ENCODE peak calls at places on chromosomes 1 and 21, in six cellular contexts. One of them, this sample, is unnamed.

GRCh38 chr21:39313042-39313456 is 383 bp downstream of the BRWD1 start:
- DNase-seq in neuronal stem cell: peak; percentile 26
- DNase-seq in IMR-90: no peak
- DNase-seq in H1: no peak
- DNase-seq in mesenchymal stem cell: peak; percentile 7
- DNase-seq in mesendoderm: no peak
- DNase-seq in this sample: peak; percentile 46

GRCh38 chr1:47558601-47559593 is 121.1 kb downstream of the FOXD2 start:
- DNase-seq in neuronal stem cell: no peak
- DNase-seq in IMR-90: no peak
- DNase-seq in H1: no peak
- DNase-seq in mesenchymal stem cell: no peak
- DNase-seq in mesendoderm: no peak
- DNase-seq in this sample: no peak

GRCh38 chr21:35399706-35400105 is 350.6 kb upstream of the RUNX1 start:
- DNase-seq in neuronal stem cell: no peak
- DNase-seq in IMR-90: no peak
- DNase-seq in H1: no peak
- DNase-seq in mesenchymal stem cell: no peak
- DNase-seq in mesendoderm: no peak
- DNase-seq in this sample: no peak

GRCh38 chr21:37562920-37563640 is 196.5 kb downstream of the DYRK1A start:
- DNase-seq in neuronal stem cell: no peak
- DNase-seq in IMR-90: no peak
- DNase-seq in H1: no peak
- DNase-seq in mesenchymal stem cell: no peak
- DNase-seq in mesendoderm: no peak
- DNase-seq in this sample: no peak

GRCh38 chr21:21971384-21971783 is 973.2 kb downstream of the NCAM2 start:
- DNase-seq in neuronal stem cell: no peak
- DNase-seq in IMR-90: no peak
- DNase-seq in H1: no peak
- DNase-seq in mesenchymal stem cell: no peak
- DNase-seq in mesendoderm: no peak
- DNase-seq in this sample: no peak

GRCh38 chr1:14598007-14598497 is 433 bp upstream of the KAZN start:
- DNase-seq in neuronal stem cell: no peak
- DNase-seq in IMR-90: no peak
- DNase-seq in H1: peak; percentile 74
- DNase-seq in mesenchymal stem cell: no peak
- DNase-seq in mesendoderm: peak; percentile 62
- DNase-seq in this sample: peak; percentile 63

GRCh38 chr1:241614144-241614543 is 26.0 kb downstream of the CHML start:
- DNase-seq in neuronal stem cell: no peak
- DNase-seq in IMR-90: no peak
- DNase-seq in H1: no peak
- DNase-seq in mesenchymal stem cell: no peak
- DNase-seq in mesendoderm: no peak
- DNase-seq in this sample: no peak

GRCh38 chr1:109133815-109134214 is 19.9 kb downstream of the ELAPOR1 start:
- DNase-seq in neuronal stem cell: no peak
- DNase-seq in IMR-90: no peak
- DNase-seq in H1: no peak
- DNase-seq in mesenchymal stem cell: no peak
- DNase-seq in mesendoderm: no peak
- DNase-seq in this sample: no peak

GRCh38 chr1:24459551-24460266 is 42.9 kb upstream of the RCAN3 start:
- DNase-seq in neuronal stem cell: no peak
- DNase-seq in IMR-90: no peak
- DNase-seq in H1: no peak
- DNase-seq in mesenchymal stem cell: no peak
- DNase-seq in mesendoderm: no peak
- DNase-seq in this sample: no peak

GRCh38 chr1:1291023-1291528 is 10.8 kb downstream of the SCNN1D start:
- DNase-seq in neuronal stem cell: no peak
- DNase-seq in IMR-90: no peak
- DNase-seq in H1: no peak
- DNase-seq in mesenchymal stem cell: no peak
- DNase-seq in mesendoderm: no peak
- DNase-seq in this sample: no peak

GRCh38 chr21:19290328-19290727 is 886.7 kb upstream of the TMPRSS15 start:
- DNase-seq in neuronal stem cell: no peak
- DNase-seq in IMR-90: no peak
- DNase-seq in H1: no peak
- DNase-seq in mesenchymal stem cell: no peak
- DNase-seq in mesendoderm: no peak
- DNase-seq in this sample: no peak

GRCh38 chr21:20026517-20026916 is 971.7 kb upstream of the NCAM2 start:
- DNase-seq in neuronal stem cell: no peak
- DNase-seq in IMR-90: no peak
- DNase-seq in H1: no peak
- DNase-seq in mesenchymal stem cell: no peak
- DNase-seq in mesendoderm: no peak
- DNase-seq in this sample: no peak

GRCh38 chr1:12513176-12513575 is 104.8 kb downstream of the DHRS3 start:
- DNase-seq in neuronal stem cell: no peak
- DNase-seq in IMR-90: no peak
- DNase-seq in H1: no peak
- DNase-seq in mesenchymal stem cell: no peak
- DNase-seq in mesendoderm: no peak
- DNase-seq in this sample: no peak

GRCh38 chr1:29551536-29551935 is 315.2 kb downstream of the PTPRU start:
- DNase-seq in neuronal stem cell: no peak
- DNase-seq in IMR-90: no peak
- DNase-seq in H1: no peak
- DNase-seq in mesenchymal stem cell: no peak
- DNase-seq in mesendoderm: no peak
- DNase-seq in this sample: no peak

GRCh38 chr1:229381234-229381633 is 38.4 kb upstream of the CCSAP start:
- DNase-seq in neuronal stem cell: no peak
- DNase-seq in IMR-90: no peak
- DNase-seq in H1: peak; percentile 65
- DNase-seq in mesenchymal stem cell: no peak
- DNase-seq in mesendoderm: peak; percentile 84
- DNase-seq in this sample: peak; percentile 65

GRCh38 chr1:173420330-173420806 is 56.8 kb upstream of the PRDX6 start:
- DNase-seq in neuronal stem cell: peak; percentile 73
- DNase-seq in IMR-90: peak; percentile 83
- DNase-seq in H1: peak; percentile 71
- DNase-seq in mesenchymal stem cell: peak; percentile 88
- DNase-seq in mesendoderm: peak; percentile 94
- DNase-seq in this sample: peak; percentile 77

GRCh38 chr1:206507395-206508129 is at the start of gene RASSF5:
- DNase-seq in neuronal stem cell: peak; percentile 40
- DNase-seq in IMR-90: peak; percentile 41
- DNase-seq in H1: peak; percentile 94
- DNase-seq in mesenchymal stem cell: peak; percentile 73
- DNase-seq in mesendoderm: peak; percentile 79
- DNase-seq in this sample: peak; percentile 93

GRCh38 chr1:228058172-228058980 is 24.1 kb upstream of the ARF1 start:
- DNase-seq in neuronal stem cell: no peak
- DNase-seq in IMR-90: no peak
- DNase-seq in H1: no peak
- DNase-seq in mesenchymal stem cell: no peak
- DNase-seq in mesendoderm: no peak
- DNase-seq in this sample: no peak

GRCh38 chr1:6928106-6928885 is 143.0 kb downstream of the CAMTA1 start:
- DNase-seq in neuronal stem cell: no peak
- DNase-seq in IMR-90: no peak
- DNase-seq in H1: no peak
- DNase-seq in mesenchymal stem cell: no peak
- DNase-seq in mesendoderm: no peak
- DNase-seq in this sample: no peak

GRCh38 chr1:31497601-31498000 is 78.7 kb upstream of the TINAGL1 start:
- DNase-seq in neuronal stem cell: no peak
- DNase-seq in IMR-90: peak; percentile 68
- DNase-seq in H1: no peak
- DNase-seq in mesenchymal stem cell: no peak
- DNase-seq in mesendoderm: no peak
- DNase-seq in this sample: no peak

GRCh38 chr1:248904437-248905216 is 1.4 kb upstream of the PGBD2 start:
- DNase-seq in neuronal stem cell: no peak
- DNase-seq in IMR-90: no peak
- DNase-seq in H1: no peak
- DNase-seq in mesenchymal stem cell: no peak
- DNase-seq in mesendoderm: no peak
- DNase-seq in this sample: no peak

GRCh38 chr1:199875856-199876255 is 151.7 kb upstream of the NR5A2 start:
- DNase-seq in neuronal stem cell: no peak
- DNase-seq in IMR-90: no peak
- DNase-seq in H1: no peak
- DNase-seq in mesenchymal stem cell: no peak
- DNase-seq in mesendoderm: no peak
- DNase-seq in this sample: no peak

GRCh38 chr21:14600569-14601308 is 54.6 kb upstream of the SAMSN1 start:
- DNase-seq in neuronal stem cell: no peak
- DNase-seq in IMR-90: no peak
- DNase-seq in H1: no peak
- DNase-seq in mesenchymal stem cell: no peak
- DNase-seq in mesendoderm: no peak
- DNase-seq in this sample: no peak

GRCh38 chr1:43334453-43335205 is 3.0 kb upstream of the MPL start:
- DNase-seq in neuronal stem cell: no peak
- DNase-seq in IMR-90: no peak
- DNase-seq in H1: no peak
- DNase-seq in mesenchymal stem cell: no peak
- DNase-seq in mesendoderm: no peak
- DNase-seq in this sample: no peak

DNA sequence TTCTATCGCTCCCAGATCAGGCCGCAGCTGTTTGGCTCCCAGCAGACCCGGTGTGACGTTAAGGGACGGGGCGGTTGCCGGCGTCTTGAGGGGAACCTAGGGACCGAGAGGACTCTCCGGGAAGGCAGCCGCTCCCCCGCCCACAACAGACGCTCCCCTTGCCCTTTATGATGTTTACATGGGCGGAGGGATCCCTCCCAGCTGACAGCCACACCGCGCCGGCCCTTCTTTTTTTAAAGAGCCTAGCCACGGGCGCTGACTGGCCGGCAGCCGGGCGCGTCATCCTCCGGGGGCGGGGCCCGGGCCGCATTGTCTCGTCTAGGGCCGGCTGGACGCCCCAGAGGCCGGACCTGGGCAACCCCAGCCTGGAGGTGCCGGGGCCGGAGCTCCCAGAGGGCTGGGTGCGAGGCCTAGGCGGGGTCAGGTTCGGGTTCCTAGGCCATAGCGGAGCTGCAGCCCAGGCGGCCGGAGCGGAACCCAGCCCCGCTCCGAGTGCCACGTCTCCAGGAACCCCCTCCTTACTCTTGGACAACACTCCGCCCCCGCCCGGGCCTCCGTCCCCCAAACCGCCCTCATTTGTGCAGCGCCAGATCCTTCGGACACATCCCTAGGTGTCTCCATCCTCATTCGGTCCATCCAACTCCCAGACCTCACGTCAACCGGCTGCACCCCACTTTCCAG is at the start of gene PCAT6:
- DNase-seq in neuronal stem cell: peak; percentile 95
- DNase-seq in IMR-90: peak; percentile 94
- DNase-seq in H1: peak; percentile 96
- DNase-seq in mesenchymal stem cell: peak; percentile 98
- DNase-seq in mesendoderm: peak; percentile 99
- DNase-seq in this sample: peak; percentile 99
- H3K4ac ChIP-seq in neuronal stem cell: peak within 1 kb of the TSS; percentile 17
- H3K4ac ChIP-seq in IMR-90: peak within 1 kb of the TSS; percentile 97
- H3K4ac ChIP-seq in H1: peak within 1 kb of the TSS; percentile 61
- H3K4ac ChIP-seq in mesenchymal stem cell: peak within 1 kb of the TSS; percentile 92
- H3K4ac ChIP-seq in mesendoderm: peak within 1 kb of the TSS; percentile 23
- H3K4ac ChIP-seq in this sample: no peak within 1 kb of the TSS

GRCh38 chr1:51569284-51570062 is 47.4 kb upstream of the OSBPL9 start:
- DNase-seq in neuronal stem cell: no peak
- DNase-seq in IMR-90: peak; percentile 82
- DNase-seq in H1: no peak
- DNase-seq in mesenchymal stem cell: peak; percentile 43
- DNase-seq in mesendoderm: peak; percentile 97
- DNase-seq in this sample: peak; percentile 29
- H3K4ac ChIP-seq in neuronal stem cell: no peak overlapping the region
- H3K4ac ChIP-seq in IMR-90: peak overlapping the region; percentile 52
- H3K4ac ChIP-seq in H1: no peak overlapping the region
- H3K4ac ChIP-seq in mesenchymal stem cell: no peak overlapping the region
- H3K4ac ChIP-seq in mesendoderm: peak overlapping the region; percentile 62
- H3K4ac ChIP-seq in this sample: no peak overlapping the region

DNA sequence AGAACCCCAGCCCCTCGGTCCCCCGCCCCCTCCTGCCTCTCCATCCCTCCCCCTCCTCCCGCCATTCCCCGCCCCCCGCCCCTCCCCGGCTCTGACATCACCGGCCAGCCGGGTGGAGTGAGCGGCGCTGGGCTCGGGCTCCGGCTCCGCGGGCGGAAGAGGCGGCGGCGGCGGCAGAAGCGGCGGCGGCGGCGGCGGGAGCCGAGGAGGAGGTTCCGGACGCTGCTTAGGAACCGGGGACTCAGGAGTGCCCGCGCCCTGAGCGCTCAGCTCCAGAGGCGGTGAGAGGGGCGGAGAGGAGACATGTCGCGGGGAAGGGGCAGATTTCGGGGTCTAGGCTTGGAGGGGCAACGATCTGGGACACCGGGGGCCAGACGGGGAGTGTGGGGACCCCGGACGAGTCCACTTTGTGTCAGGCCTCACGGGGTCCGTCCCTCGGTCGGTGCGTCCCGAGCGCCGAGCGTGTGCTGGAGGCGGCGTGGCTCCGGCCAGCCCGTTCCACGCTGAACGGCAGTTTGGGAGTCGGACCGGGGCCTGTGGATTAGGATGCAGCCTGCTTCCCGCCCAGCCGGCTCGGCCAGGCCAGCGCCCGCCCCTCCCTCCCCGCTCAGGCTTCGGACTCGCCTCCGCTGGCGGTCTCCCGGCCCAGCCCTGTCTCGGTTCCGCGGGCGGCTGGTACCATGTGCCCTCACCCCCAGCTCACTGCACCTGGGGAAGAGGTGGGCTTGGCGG is at the start of gene PEA15:
- DNase-seq in neuronal stem cell: peak; percentile 67
- DNase-seq in IMR-90: peak; percentile 35
- DNase-seq in H1: peak; percentile 82
- DNase-seq in mesenchymal stem cell: peak; percentile 77
- DNase-seq in mesendoderm: peak; percentile 84
- DNase-seq in this sample: peak; percentile 78
- H3K4ac ChIP-seq in neuronal stem cell: no peak within 1 kb of the TSS
- H3K4ac ChIP-seq in IMR-90: peak within 1 kb of the TSS; percentile 95
- H3K4ac ChIP-seq in H1: peak within 1 kb of the TSS; percentile 63
- H3K4ac ChIP-seq in mesenchymal stem cell: peak within 1 kb of the TSS; percentile 77
- H3K4ac ChIP-seq in mesendoderm: peak within 1 kb of the TSS; percentile 97
- H3K4ac ChIP-seq in this sample: no peak within 1 kb of the TSS

GRCh38 chr1:51660570-51660969 is 43.7 kb downstream of the OSBPL9 start:
- DNase-seq in neuronal stem cell: no peak
- DNase-seq in IMR-90: no peak
- DNase-seq in H1: no peak
- DNase-seq in mesenchymal stem cell: no peak
- DNase-seq in mesendoderm: no peak
- DNase-seq in this sample: no peak

GRCh38 chr1:51654000-51654399 is 37.1 kb downstream of the OSBPL9 start:
- DNase-seq in neuronal stem cell: no peak
- DNase-seq in IMR-90: no peak
- DNase-seq in H1: no peak
- DNase-seq in mesenchymal stem cell: no peak
- DNase-seq in mesendoderm: no peak
- DNase-seq in this sample: no peak

GRCh38 chr1:51653127-51653526 is 36.2 kb downstream of the OSBPL9 start:
- DNase-seq in neuronal stem cell: no peak
- DNase-seq in IMR-90: no peak
- DNase-seq in H1: no peak
- DNase-seq in mesenchymal stem cell: no peak
- DNase-seq in mesendoderm: no peak
- DNase-seq in this sample: no peak

GRCh38 chr1:51661081-51661518 is 44.2 kb downstream of the OSBPL9 start:
- DNase-seq in neuronal stem cell: no peak
- DNase-seq in IMR-90: peak; percentile 96
- DNase-seq in H1: no peak
- DNase-seq in mesenchymal stem cell: peak; percentile 91
- DNase-seq in mesendoderm: no peak
- DNase-seq in this sample: no peak

GRCh38 chr1:51656374-51656773 is 39.5 kb downstream of the OSBPL9 start:
- DNase-seq in neuronal stem cell: no peak
- DNase-seq in IMR-90: no peak
- DNase-seq in H1: no peak
- DNase-seq in mesenchymal stem cell: no peak
- DNase-seq in mesendoderm: no peak
- DNase-seq in this sample: no peak
- H3K4ac ChIP-seq in neuronal stem cell: no peak overlapping the region
- H3K4ac ChIP-seq in IMR-90: no peak overlapping the region
- H3K4ac ChIP-seq in H1: no peak overlapping the region
- H3K4ac ChIP-seq in mesenchymal stem cell: no peak overlapping the region
- H3K4ac ChIP-seq in mesendoderm: no peak overlapping the region
- H3K4ac ChIP-seq in this sample: no peak overlapping the region